ENCODE peak calls at places on chromosome 12, in eight cellular contexts. P is OCI-LY7; S is mucosa of descending colon; L is endodermal cell; F is CD8-positive, alpha-beta T cell; W is vagina; C is heart left ventricle; E is stomach. Z is an unnamed sample.

GRCh38 chr12:112194601-112195247 is 69.4 kb downstream of the TRAFD1 start:
- DNase-seq in L (no peak), P (no peak), F (no peak), S (no peak), E (no peak), C (no peak), W (no peak), Z (no peak)

GRCh38 chr12:52183544-52183910 is 8.3 kb downstream of the KRT80 start:
- DNase-seq in F (no peak), L (no peak), C (no peak), E (no peak), S (no peak), W (no peak), P (no peak), Z (no peak)

GRCh38 chr12:47282206-47282605 is 202.4 kb upstream of the AMIGO2 start:
- DNase-seq in L (no peak), C (no peak), F (no peak), S (no peak), P (no peak), W (no peak), E (no peak), Z (no peak)

GRCh38 chr12:19440019-19440858 is 947 bp downstream of the AEBP2 start:
- DNase-seq in W (no peak), E (peak), F (peak), S (peak), L (peak), P (peak), C (peak), Z (no peak)

GRCh38 chr12:47785036-47785886 is 12.2 kb downstream of the SLC48A1 start:
- DNase-seq in W (no peak), P (no peak), C (no peak), E (no peak), F (no peak), S (peak), L (no peak), Z (no peak)

GRCh38 chr12:10540776-10541205 is 35.1 kb downstream of the EIF2S3B start:
- DNase-seq in E (no peak), P (peak), C (no peak), F (no peak), S (no peak), L (no peak), W (no peak), Z (no peak)

GRCh38 chr12:88393017-88393767 is 187.1 kb downstream of the KITLG start:
- DNase-seq in E (no peak), W (no peak), F (no peak), L (peak), S (no peak), C (no peak), P (peak), Z (no peak)

GRCh38 chr12:131896811-131897270 is 2.4 kb downstream of the ULK1 start:
- DNase-seq in S (peak), F (no peak), L (no peak), C (no peak), W (no peak), P (no peak), E (no peak), Z (peak)

GRCh38 chr12:111084172-111084571 is 163.8 kb upstream of the MYL2 start:
- DNase-seq in L (no peak), F (no peak), P (peak), E (no peak), C (no peak), S (no peak), W (no peak), Z (no peak)

GRCh38 chr12:62458626-62459025 is 8.0 kb upstream of the MON2 start:
- DNase-seq in W (no peak), L (no peak), F (no peak), S (no peak), P (no peak), E (no peak), C (no peak), Z (no peak)

GRCh38 chr12:54215990-54216579 is 27.3 kb upstream of the SMUG1 start:
- DNase-seq in S (peak), P (peak), W (no peak), F (no peak), C (peak), E (no peak), L (peak), Z (no peak)

GRCh38 chr12:113063396-113064350 is 7.1 kb downstream of the DTX1 start:
- DNase-seq in W (no peak), P (peak), F (no peak), S (no peak), C (no peak), E (no peak), L (no peak), Z (no peak)

GRCh38 chr12:114664661-114665320 is 19.2 kb downstream of the TBX3 start:
- DNase-seq in W (no peak), F (no peak), C (no peak), S (no peak), L (peak), E (no peak), P (no peak), Z (no peak)
- H3K4me3 ChIP-seq in W (peak), F (no peak), C (no peak), S (no peak), L (peak), E (no peak), P (no peak), Z (no peak)

DNA sequence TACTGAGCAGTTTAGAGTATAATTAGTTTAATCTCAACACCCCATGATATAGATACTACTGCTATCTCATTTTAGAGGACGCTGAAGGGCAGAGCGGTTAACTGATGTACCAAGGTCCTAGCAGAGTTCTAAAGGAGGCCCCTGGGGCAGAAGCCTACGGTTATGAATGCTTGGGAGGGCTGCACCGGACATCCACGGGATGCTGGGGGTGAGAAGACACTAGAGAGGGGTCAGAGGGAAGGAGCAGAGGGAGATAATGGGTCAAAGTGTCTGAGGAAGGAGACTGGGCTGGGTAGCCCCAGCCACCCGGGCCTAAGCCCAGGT is 1.6 kb upstream of the ACTR6 start:
- DNase-seq in C (no peak), W (no peak), L (no peak), E (no peak), F (no peak), P (peak), S (no peak), Z (no peak)
- TF ChIP-seq CTCF in C (no peak), W (no peak), L (no peak), E (no peak), F (no peak), P (no peak), S (no peak), Z (no peak)

DNA sequence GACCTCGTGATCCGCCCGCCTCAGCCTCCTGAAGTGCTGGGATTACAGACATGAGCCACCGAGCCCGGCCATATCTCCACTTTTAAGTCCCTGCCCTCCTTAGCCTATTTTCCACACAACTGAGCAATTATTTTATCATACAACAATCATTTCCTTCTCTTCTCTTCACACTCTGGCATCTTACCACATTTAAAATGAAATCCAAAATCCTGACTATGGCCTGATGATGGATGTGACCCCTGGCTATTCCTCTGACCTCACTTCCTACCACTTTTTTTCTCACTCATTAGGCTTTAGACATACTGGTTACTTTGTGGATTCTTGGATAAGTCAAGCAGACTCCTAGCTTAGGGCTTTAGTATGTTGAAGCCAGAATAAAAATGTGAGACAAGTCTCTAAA is 21.9 kb upstream of the EID3 start:
- DNase-seq in E (no peak), C (no peak), S (no peak), F (no peak), P (no peak), L (no peak), W (no peak), Z (no peak)
- H3K4me3 ChIP-seq in E (no peak), C (no peak), S (no peak), F (no peak), P (no peak), L (no peak), W (no peak), Z (no peak)

GRCh38 chr12:116474331-116474730 is 84.8 kb upstream of the MAP1LC3B2 start:
- DNase-seq in S (no peak), P (no peak), F (no peak), L (no peak), C (no peak), W (no peak), E (no peak), Z (no peak)

GRCh38 chr12:116473416-116473815 is 85.8 kb upstream of the MAP1LC3B2 start:
- DNase-seq in F (no peak), W (no peak), C (no peak), E (no peak), P (no peak), S (no peak), L (no peak), Z (no peak)

GRCh38 chr12:116478243-116478773 is 80.9 kb upstream of the MAP1LC3B2 start:
- DNase-seq in P (no peak), E (no peak), S (no peak), W (no peak), L (no peak), C (no peak), F (no peak), Z (no peak)

GRCh38 chr12:116474899-116475298 is 84.3 kb upstream of the MAP1LC3B2 start:
- DNase-seq in S (no peak), P (no peak), L (no peak), W (no peak), E (no peak), F (no peak), C (no peak), Z (no peak)

GRCh38 chr12:116476227-116476852 is 82.8 kb upstream of the MAP1LC3B2 start:
- DNase-seq in W (no peak), L (no peak), S (no peak), P (no peak), F (no peak), E (no peak), C (no peak), Z (no peak)
- TF ChIP-seq CTCF in W (no peak), L (no peak), S (no peak), P (no peak), F (no peak), E (no peak), C (no peak), Z (no peak)

DNA sequence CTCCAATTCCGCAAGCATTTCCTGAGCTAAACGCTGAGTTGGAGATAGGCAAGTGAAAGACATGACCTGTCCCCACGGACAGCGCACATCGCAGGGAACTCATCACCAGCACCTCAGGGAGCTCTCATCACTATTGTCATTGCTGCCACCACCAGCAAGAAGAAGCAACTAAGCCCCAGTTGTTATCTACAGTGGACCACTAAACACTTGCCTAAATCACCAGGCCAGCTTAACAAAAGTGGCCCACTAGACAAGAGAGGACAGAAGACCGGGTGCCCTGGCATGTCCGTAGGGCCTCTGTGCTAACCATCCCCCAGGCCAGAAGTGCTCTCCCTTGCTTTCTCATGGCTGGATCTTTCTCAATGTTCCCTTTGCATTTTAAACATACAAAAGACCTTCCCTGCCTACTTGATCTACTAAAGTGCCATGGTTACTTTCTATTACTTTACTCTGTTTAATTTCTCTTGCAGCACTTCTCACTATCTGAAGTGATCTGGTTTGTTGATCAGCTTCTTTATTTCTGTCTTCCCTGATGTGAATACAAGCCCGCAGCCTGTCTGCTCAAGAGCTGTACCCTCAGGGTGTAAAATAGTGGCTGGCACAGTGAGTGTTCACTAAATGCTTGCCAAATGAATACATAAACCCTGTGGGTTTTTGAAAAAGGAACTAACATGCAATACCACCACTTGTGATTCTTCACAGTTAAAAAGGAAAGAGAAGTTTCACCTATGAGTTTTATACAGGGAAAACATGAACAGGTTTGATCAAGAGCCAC is 60.9 kb upstream of the RFLNA start:
- DNase-seq in E (no peak), S (no peak), L (no peak), F (no peak), P (no peak), C (no peak), W (no peak), Z (no peak)
- H3K4me3 ChIP-seq in E (no peak), S (no peak), L (no peak), F (no peak), P (no peak), C (no peak), W (no peak), Z (no peak)

GRCh38 chr12:82685721-82686222 is 934 bp upstream of the TMTC2 start:
- DNase-seq in W (peak), F (peak), E (peak), L (peak), C (peak), S (peak), P (peak), Z (peak)

GRCh38 chr12:82688619-82689018 is 1.9 kb downstream of the TMTC2 start:
- DNase-seq in W (no peak), P (no peak), C (no peak), E (no peak), F (no peak), S (no peak), L (no peak), Z (no peak)

GRCh38 chr12:82686223-82687019 is at the start of gene TMTC2:
- DNase-seq in S (peak), C (peak), P (peak), L (peak), E (peak), W (peak), F (peak), Z (peak)

GRCh38 chr12:82687020-82687951 is 580 bp downstream of the TMTC2 start:
- DNase-seq in E (peak), L (peak), F (peak), C (peak), P (peak), S (peak), W (no peak), Z (no peak)

DNA sequence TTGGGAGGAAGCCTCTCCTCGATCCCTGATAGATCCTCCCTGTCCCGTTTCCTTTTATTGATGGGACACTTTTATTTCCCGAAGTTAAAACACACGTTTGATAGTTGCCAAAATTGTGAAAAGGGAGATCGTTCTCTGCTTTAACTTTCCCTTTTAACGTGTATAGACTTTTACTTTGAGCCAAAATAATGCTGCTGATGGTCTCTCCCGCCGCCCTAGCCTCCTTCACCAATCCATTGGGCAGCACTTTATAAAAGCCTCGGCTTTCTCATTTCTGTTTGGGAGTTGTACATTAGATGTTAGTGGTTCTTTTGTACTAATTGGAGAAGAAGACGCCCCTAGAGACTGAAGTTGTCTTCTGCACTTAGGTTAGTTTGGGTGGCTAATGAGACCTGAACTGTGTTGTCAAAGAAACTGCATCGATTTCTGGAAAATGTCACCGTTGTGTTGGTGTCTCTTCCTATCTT is 1.4 kb downstream of the TMTC2 start:
- DNase-seq in P (peak), C (no peak), E (no peak), W (no peak), F (no peak), L (no peak), S (no peak), Z (no peak)
- TF ChIP-seq CTCF in P (peak), C (no peak), E (no peak), W (no peak), F (peak), L (peak), S (no peak), Z (peak)

DNA sequence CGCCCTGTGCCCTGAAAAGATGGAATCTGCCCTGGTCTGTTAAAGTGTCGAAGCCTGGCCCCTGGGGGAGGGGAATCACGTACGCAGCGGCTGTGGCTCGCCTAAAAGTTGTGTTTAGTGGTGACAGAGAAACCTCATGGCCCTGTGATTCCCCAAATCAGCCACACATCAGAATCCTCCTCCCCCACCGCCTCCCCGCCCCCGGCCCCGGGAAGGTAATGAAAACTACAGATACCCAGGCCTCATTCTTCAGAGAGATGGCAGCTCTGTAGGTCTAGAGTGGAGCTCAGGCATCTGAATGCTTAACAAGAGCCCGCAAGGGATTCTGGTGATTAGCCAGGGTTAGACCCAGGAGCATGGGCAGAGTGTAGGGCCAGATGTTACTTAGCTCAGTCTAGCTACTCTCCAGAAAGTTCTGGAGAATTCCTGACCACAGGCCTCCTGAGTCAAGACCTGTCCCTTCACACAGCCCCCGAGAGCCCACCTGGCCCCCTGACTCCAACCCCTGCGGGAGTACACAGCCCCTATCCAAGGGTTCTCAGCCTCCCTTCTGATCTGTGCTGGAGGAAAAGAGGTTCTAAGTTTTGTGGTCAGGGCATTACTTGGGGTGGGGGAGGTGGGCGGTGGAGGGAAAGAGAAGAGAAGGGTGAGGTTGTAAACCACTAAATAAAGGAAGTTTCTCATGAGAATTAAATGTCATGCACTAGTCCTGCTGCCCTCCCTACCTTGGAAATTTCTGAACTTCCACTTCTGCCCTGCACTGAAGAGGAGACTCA is 114.8 kb downstream of the PLXNC1 start:
- DNase-seq in C (no peak), L (peak), E (no peak), P (peak), W (no peak), S (no peak), F (peak), Z (no peak)
- H3K4me3 ChIP-seq in C (no peak), L (no peak), E (peak), P (peak), W (peak), S (peak), F (peak), Z (no peak)

GRCh38 chr12:15192721-15193120 is 28.5 kb downstream of the RERG start:
- DNase-seq in L (no peak), W (no peak), S (no peak), E (no peak), C (no peak), P (no peak), F (no peak), Z (no peak)

GRCh38 chr12:15193927-15194326 is 27.3 kb downstream of the RERG start:
- DNase-seq in E (no peak), L (no peak), W (no peak), F (no peak), C (no peak), P (no peak), S (no peak), Z (no peak)

GRCh38 chr12:15196221-15196620 is 25.0 kb downstream of the RERG start:
- DNase-seq in L (no peak), F (no peak), E (no peak), W (no peak), P (no peak), C (no peak), S (no peak), Z (no peak)

GRCh38 chr12:15196678-15197267 is 24.4 kb downstream of the RERG start:
- DNase-seq in S (no peak), C (no peak), E (no peak), P (no peak), W (no peak), L (no peak), F (no peak), Z (no peak)

GRCh38 chr12:15194947-15195346 is 26.3 kb downstream of the RERG start:
- DNase-seq in E (no peak), S (no peak), L (no peak), W (no peak), F (no peak), P (no peak), C (no peak), Z (no peak)
- TF ChIP-seq CTCF in E (no peak), S (no peak), L (no peak), W (no peak), F (no peak), P (no peak), C (no peak), Z (no peak)

GRCh38 chr12:28222081-28222700 is 31.9 kb downstream of the CCDC91 start:
- DNase-seq in E (no peak), P (no peak), W (no peak), F (peak), S (no peak), L (no peak), C (no peak), Z (no peak)
- H3K4me3 ChIP-seq in E (no peak), P (no peak), W (no peak), F (no peak), S (no peak), L (no peak), C (no peak), Z (no peak)